ENCODE peak calls at places on chromosomes 1 and 21, in five cellular contexts. R is NCI-H69, B is activated T-cell treated with anti-CD3 and anti-CD28 coated beads for 1 hour, T is GF-D8, Y is DMS 273 treated with DMSO at 0.1 percent for 48 hours. S is an unnamed sample.
A peak's percentile ranks its signal among the peaks of the same experiment; 100 is the strongest.

GRCh38 chr1:113459279-113459678 is 69.0 kb downstream of the MAGI3 start:
- DNase-seq in R (no peak), B (no peak), T (no peak), Y (no peak), S (no peak)

GRCh38 chr1:193356249-193356648 is 169.8 kb upstream of the B3GALT2 start:
- DNase-seq in R (no peak), B (no peak), T (no peak), Y (no peak), S (no peak)

GRCh38 chr1:212950243-212951057 is at the start of gene VASH2:
- DNase-seq in R (peak; percentile 95), B (peak; percentile 37), T (no peak), Y (peak; percentile 60), S (peak; percentile 96)

GRCh38 chr1:53082826-53083225 is 20.8 kb downstream of the PODN start:
- DNase-seq in R (no peak), B (no peak), T (no peak), Y (no peak), S (no peak)

GRCh38 chr1:149848811-149849210 is 50.6 kb upstream of the BOLA1 start:
- DNase-seq in R (no peak), B (no peak), T (no peak), Y (no peak), S (no peak)

GRCh38 chr1:2975466-2976179 is 45.6 kb upstream of the ACTRT2 start:
- DNase-seq in R (no peak), B (no peak), T (no peak), Y (no peak), S (no peak)

GRCh38 chr1:26360051-26360806 is 6.3 kb upstream of the CRYBG2 start:
- DNase-seq in R (peak; percentile 46), B (peak; percentile 43), T (no peak), Y (no peak), S (peak; percentile 51)

GRCh38 chr1:225548140-225548857 is 104.6 kb downstream of the ENAH start:
- DNase-seq in R (peak; percentile 17), B (no peak), T (no peak), Y (no peak), S (no peak)

GRCh38 chr1:29649375-29650040 is 413.2 kb downstream of the PTPRU start:
- DNase-seq in R (peak; percentile 46), B (no peak), T (no peak), Y (no peak), S (no peak)

GRCh38 chr1:58780586-58781452 is 3.0 kb downstream of the JUN start:
- DNase-seq in R (peak; percentile 68), B (no peak), T (no peak), Y (no peak), S (peak; percentile 78)

GRCh38 chr1:192951961-192952460 is 107.1 kb downstream of the UCHL5 start:
- DNase-seq in R (no peak), B (no peak), T (peak; percentile 23), Y (no peak), S (peak; percentile 9)

GRCh38 chr1:34984435-34985062 is 598 bp downstream of the TMEM35B start:
- DNase-seq in R (peak; percentile 63), B (no peak), T (peak; percentile 22), Y (no peak), S (peak; percentile 60)

GRCh38 chr1:148372731-148373130 is 110.4 kb downstream of the PPIAL4G start:
- DNase-seq in R (no peak), B (no peak), T (no peak), Y (no peak), S (peak; percentile 11)

GRCh38 chr1:117753652-117754051 is 147.8 kb downstream of the TENT5C start:
- DNase-seq in R (no peak), B (no peak), T (no peak), Y (no peak), S (no peak)

GRCh38 chr1:32894019-32894600 is 7.1 kb downstream of the TMEM54 start:
- DNase-seq in R (peak; percentile 60), B (no peak), T (no peak), Y (no peak), S (peak; percentile 40)

GRCh38 chr1:109789771-109790170 is 26.0 kb upstream of the EPS8L3 start:
- DNase-seq in R (no peak), B (no peak), T (no peak), Y (no peak), S (no peak)

GRCh38 chr1:232169436-232169835 is 460.5 kb downstream of the SIPA1L2 start:
- DNase-seq in R (no peak), B (no peak), T (no peak), Y (no peak), S (no peak)

GRCh38 chr1:62436039-62436465 is 797 bp upstream of the USP1 start:
- DNase-seq in R (no peak), B (peak; percentile 92), T (no peak), Y (no peak), S (no peak)

GRCh38 chr1:91440845-91441244 is 36.2 kb upstream of the HFM1 start:
- DNase-seq in R (peak; percentile 10), B (no peak), T (no peak), Y (no peak), S (peak; percentile 64)

GRCh38 chr1:216173315-216173714 is 249.9 kb downstream of the USH2A start:
- DNase-seq in R (peak; percentile 18), B (no peak), T (no peak), Y (peak; percentile 81), S (no peak)

GRCh38 chr1:107327446-107327845 is 186.6 kb downstream of the NTNG1 start:
- DNase-seq in R (no peak), B (no peak), T (no peak), Y (no peak), S (no peak)

GRCh38 chr1:226870026-226870322 is 442 bp upstream of the PSEN2 start:
- DNase-seq in R (no peak), B (no peak), T (no peak), Y (no peak), S (no peak)

GRCh38 chr1:17696417-17697301 is 58.5 kb upstream of the ACTL8 start:
- DNase-seq in R (no peak), B (no peak), T (no peak), Y (peak; percentile 4), S (peak; percentile 27)

GRCh38 chr21:46424062-46424591 is 34.6 kb upstream of the DIP2A start:
- DNase-seq in R (no peak), B (no peak), T (no peak), Y (no peak), S (peak; percentile 38)

GRCh38 chr1:115219937-115220336 is 118.1 kb downstream of the NGF start:
- DNase-seq in R (no peak), B (no peak), T (no peak), Y (no peak), S (no peak)

GRCh38 chr1:223216482-223217205 is 73.6 kb upstream of the TLR5 start:
- DNase-seq in R (peak; percentile 62), B (no peak), T (no peak), Y (no peak), S (no peak)

GRCh38 chr1:66768935-66769334 is 16.7 kb downstream of the DYNLT5 start:
- DNase-seq in R (peak; percentile 48), B (no peak), T (no peak), Y (no peak), S (peak; percentile 64)

GRCh38 chr21:42037943-42038342 is 27.8 kb upstream of the ZBTB21 start:
- DNase-seq in R (no peak), B (no peak), T (no peak), Y (no peak), S (no peak)

GRCh38 chr1:15797614-15798390 is 9.6 kb downstream of the UQCRHL start:
- DNase-seq in R (no peak), B (no peak), T (no peak), Y (no peak), S (no peak)

GRCh38 chr21:39593522-39593921 is 19.2 kb upstream of the B3GALT5 start:
- DNase-seq in R (peak; percentile 11), B (no peak), T (no peak), Y (no peak), S (no peak)

GRCh38 chr21:43597052-43597451 is 62.2 kb downstream of the HSF2BP start:
- DNase-seq in R (no peak), B (no peak), T (no peak), Y (no peak), S (no peak)

GRCh38 chr1:15557594-15557993 is 27.3 kb downstream of the AGMAT start:
- DNase-seq in R (no peak), B (no peak), T (no peak), Y (no peak), S (no peak)

GRCh38 chr1:21914880-21915640 is 22.1 kb downstream of the HSPG2 start:
- DNase-seq in R (peak; percentile 80), B (no peak), T (no peak), Y (peak; percentile 59), S (no peak)

GRCh38 chr1:116276532-116276931 is 96.5 kb upstream of the ATP1A1 start:
- DNase-seq in R (no peak), B (no peak), T (no peak), Y (no peak), S (no peak)

GRCh38 chr1:152448095-152448494 is 34.0 kb upstream of the CRNN start:
- DNase-seq in R (no peak), B (no peak), T (no peak), Y (no peak), S (no peak)

GRCh38 chr21:25790122-25790951 is 55.6 kb downstream of the GABPA start:
- DNase-seq in R (peak; percentile 80), B (no peak), T (peak; percentile 56), Y (peak; percentile 19), S (peak; percentile 79)

GRCh38 chr1:58802640-58803476 is 19.0 kb upstream of the JUN start:
- DNase-seq in R (peak; percentile 97), B (no peak), T (no peak), Y (no peak), S (peak; percentile 41)

GRCh38 chr1:97745912-97746311 is 174.9 kb downstream of the DPYD start:
- DNase-seq in R (no peak), B (no peak), T (no peak), Y (no peak), S (no peak)

GRCh38 chr1:155007253-155007828 is 4.7 kb downstream of the ZBTB7B start:
- DNase-seq in R (no peak), B (no peak), T (no peak), Y (no peak), S (no peak)

GRCh38 chr1:152869808-152870419 is 8.2 kb upstream of the SMCP start:
- DNase-seq in R (peak; percentile 65), B (peak; percentile 45), T (no peak), Y (no peak), S (peak; percentile 80)

S was measured in DMS53.